ENCODE peak calls at places on chromosomes 6 and 20, in five cellular contexts. One of them, this sample, is unnamed.

GRCh38 chr20:4261333-4262284 is 246.3 kb upstream of the RNF24 start:
- DNase-seq in HCT116: no peak
- DNase-seq in T follicular helper cell: no peak
- DNase-seq in NCI-H748 treated with DMSO at 0.1 percent for 48 hours: no peak
- DNase-seq in CD8-positive, alpha-beta T cell: no peak
- DNase-seq in this sample: no peak

GRCh38 chr6:32168350-32168749 is 4.0 kb downstream of the EGFL8 start:
- DNase-seq in CD8-positive, alpha-beta T cell: no peak
- DNase-seq in HCT116: no peak
- DNase-seq in T follicular helper cell: no peak
- DNase-seq in NCI-H748 treated with DMSO at 0.1 percent for 48 hours: no peak
- DNase-seq in this sample: no peak

GRCh38 chr6:145891126-145891525 is 73.0 kb downstream of the SHPRH start:
- DNase-seq in HCT116: no peak
- DNase-seq in NCI-H748 treated with DMSO at 0.1 percent for 48 hours: no peak
- DNase-seq in CD8-positive, alpha-beta T cell: no peak
- DNase-seq in T follicular helper cell: no peak
- DNase-seq in this sample: no peak

GRCh38 chr6:158905277-158905676 is 86.1 kb upstream of the EZR start:
- DNase-seq in HCT116: peak; percentile 47
- DNase-seq in T follicular helper cell: no peak
- DNase-seq in CD8-positive, alpha-beta T cell: no peak
- DNase-seq in NCI-H748 treated with DMSO at 0.1 percent for 48 hours: no peak
- DNase-seq in this sample: no peak

GRCh38 chr6:108113557-108114519 is 39.3 kb upstream of the OSTM1 start:
- DNase-seq in HCT116: peak; percentile 35
- DNase-seq in CD8-positive, alpha-beta T cell: no peak
- DNase-seq in T follicular helper cell: no peak
- DNase-seq in NCI-H748 treated with DMSO at 0.1 percent for 48 hours: peak; percentile 22
- DNase-seq in this sample: peak; percentile 23

GRCh38 chr20:2796011-2796660 is 4.3 kb downstream of the CPXM1 start:
- DNase-seq in NCI-H748 treated with DMSO at 0.1 percent for 48 hours: no peak
- DNase-seq in CD8-positive, alpha-beta T cell: no peak
- DNase-seq in HCT116: no peak
- DNase-seq in T follicular helper cell: no peak
- DNase-seq in this sample: no peak

GRCh38 chr6:89536230-89536629 is 102.3 kb downstream of the LYRM2 start:
- DNase-seq in T follicular helper cell: no peak
- DNase-seq in NCI-H748 treated with DMSO at 0.1 percent for 48 hours: peak; percentile 6
- DNase-seq in HCT116: no peak
- DNase-seq in CD8-positive, alpha-beta T cell: no peak
- DNase-seq in this sample: no peak

GRCh38 chr6:154558513-154558912 is 48.0 kb upstream of the CNKSR3 start:
- DNase-seq in T follicular helper cell: no peak
- DNase-seq in CD8-positive, alpha-beta T cell: no peak
- DNase-seq in NCI-H748 treated with DMSO at 0.1 percent for 48 hours: no peak
- DNase-seq in HCT116: no peak
- DNase-seq in this sample: no peak

GRCh38 chr6:131122516-131122915 is 12.8 kb upstream of the AKAP7 start:
- DNase-seq in CD8-positive, alpha-beta T cell: no peak
- DNase-seq in HCT116: no peak
- DNase-seq in NCI-H748 treated with DMSO at 0.1 percent for 48 hours: no peak
- DNase-seq in T follicular helper cell: no peak
- DNase-seq in this sample: no peak

GRCh38 chr20:19275630-19276071 is 63.2 kb downstream of the SLC24A3 start:
- DNase-seq in HCT116: no peak
- DNase-seq in CD8-positive, alpha-beta T cell: no peak
- DNase-seq in T follicular helper cell: no peak
- DNase-seq in NCI-H748 treated with DMSO at 0.1 percent for 48 hours: no peak
- DNase-seq in this sample: peak; percentile 44

GRCh38 chr20:23639490-23639958 is 1.8 kb upstream of the CST3 start:
- DNase-seq in NCI-H748 treated with DMSO at 0.1 percent for 48 hours: no peak
- DNase-seq in HCT116: no peak
- DNase-seq in T follicular helper cell: no peak
- DNase-seq in CD8-positive, alpha-beta T cell: no peak
- DNase-seq in this sample: peak; percentile 53

GRCh38 chr20:46573234-46573633 is 22.8 kb upstream of the OCSTAMP start:
- DNase-seq in HCT116: no peak
- DNase-seq in NCI-H748 treated with DMSO at 0.1 percent for 48 hours: no peak
- DNase-seq in T follicular helper cell: no peak
- DNase-seq in CD8-positive, alpha-beta T cell: no peak
- DNase-seq in this sample: no peak

GRCh38 chr6:15819226-15819625 is 156.4 kb upstream of the DTNBP1 start:
- DNase-seq in NCI-H748 treated with DMSO at 0.1 percent for 48 hours: no peak
- DNase-seq in T follicular helper cell: no peak
- DNase-seq in HCT116: no peak
- DNase-seq in CD8-positive, alpha-beta T cell: no peak
- DNase-seq in this sample: no peak

GRCh38 chr6:163563303-163563702 is 148.8 kb downstream of the QKI start:
- DNase-seq in T follicular helper cell: no peak
- DNase-seq in CD8-positive, alpha-beta T cell: no peak
- DNase-seq in NCI-H748 treated with DMSO at 0.1 percent for 48 hours: no peak
- DNase-seq in HCT116: no peak
- DNase-seq in this sample: no peak

GRCh38 chr20:23565503-23566056 is 2.7 kb downstream of the CST9L start:
- DNase-seq in CD8-positive, alpha-beta T cell: no peak
- DNase-seq in NCI-H748 treated with DMSO at 0.1 percent for 48 hours: no peak
- DNase-seq in HCT116: no peak
- DNase-seq in T follicular helper cell: no peak
- DNase-seq in this sample: no peak

GRCh38 chr6:97705568-97705967 is 422.6 kb upstream of the MMS22L start:
- DNase-seq in HCT116: peak; percentile 7
- DNase-seq in CD8-positive, alpha-beta T cell: no peak
- DNase-seq in NCI-H748 treated with DMSO at 0.1 percent for 48 hours: no peak
- DNase-seq in T follicular helper cell: no peak
- DNase-seq in this sample: no peak

GRCh38 chr6:21873562-21873961 is 280.0 kb downstream of the SOX4 start:
- DNase-seq in CD8-positive, alpha-beta T cell: no peak
- DNase-seq in T follicular helper cell: no peak
- DNase-seq in HCT116: no peak
- DNase-seq in NCI-H748 treated with DMSO at 0.1 percent for 48 hours: no peak
- DNase-seq in this sample: no peak

GRCh38 chr6:167651251-167652041 is 175.3 kb upstream of the AFDN start:
- DNase-seq in T follicular helper cell: no peak
- DNase-seq in NCI-H748 treated with DMSO at 0.1 percent for 48 hours: no peak
- DNase-seq in HCT116: no peak
- DNase-seq in CD8-positive, alpha-beta T cell: no peak
- DNase-seq in this sample: no peak

GRCh38 chr6:99458319-99458718 is 33.2 kb upstream of the PNISR start:
- DNase-seq in T follicular helper cell: no peak
- DNase-seq in HCT116: peak; percentile 45
- DNase-seq in CD8-positive, alpha-beta T cell: no peak
- DNase-seq in NCI-H748 treated with DMSO at 0.1 percent for 48 hours: no peak
- DNase-seq in this sample: no peak

GRCh38 chr20:60483371-60483770 is 525.1 kb downstream of the CDH26 start:
- DNase-seq in T follicular helper cell: no peak
- DNase-seq in HCT116: no peak
- DNase-seq in NCI-H748 treated with DMSO at 0.1 percent for 48 hours: no peak
- DNase-seq in CD8-positive, alpha-beta T cell: no peak
- DNase-seq in this sample: no peak

GRCh38 chr20:61726979-61727378 is 338.7 kb downstream of the TAF4 start:
- DNase-seq in HCT116: no peak
- DNase-seq in NCI-H748 treated with DMSO at 0.1 percent for 48 hours: no peak
- DNase-seq in T follicular helper cell: no peak
- DNase-seq in CD8-positive, alpha-beta T cell: no peak
- DNase-seq in this sample: no peak

GRCh38 chr6:31781244-31782125 is 4.4 kb upstream of the VWA7 start:
- DNase-seq in HCT116: no peak
- DNase-seq in CD8-positive, alpha-beta T cell: no peak
- DNase-seq in NCI-H748 treated with DMSO at 0.1 percent for 48 hours: no peak
- DNase-seq in T follicular helper cell: no peak
- DNase-seq in this sample: no peak

GRCh38 chr6:116779569-116780164 is 14.1 kb upstream of the FAM162B start:
- DNase-seq in T follicular helper cell: no peak
- DNase-seq in NCI-H748 treated with DMSO at 0.1 percent for 48 hours: peak; percentile 68
- DNase-seq in CD8-positive, alpha-beta T cell: no peak
- DNase-seq in HCT116: peak; percentile 28
- DNase-seq in this sample: no peak

GRCh38 chr6:142014515-142014914 is 118.2 kb upstream of the GJE1 start:
- DNase-seq in CD8-positive, alpha-beta T cell: no peak
- DNase-seq in T follicular helper cell: no peak
- DNase-seq in HCT116: peak; percentile 79
- DNase-seq in NCI-H748 treated with DMSO at 0.1 percent for 48 hours: no peak
- DNase-seq in this sample: peak; percentile 76